ENCODE peak calls at places on chromosomes 1 and 21, in four cellular contexts. One of them, this sample, is unnamed.

GRCh38 chr21:42751866-42752265 is 98.4 kb downstream of the PDE9A start:
- DNase-seq in H9: no peak
- DNase-seq in neuronal stem cell: no peak
- DNase-seq in H1: no peak
- DNase-seq in this sample: no peak

GRCh38 chr1:115277276-115277675 is 60.8 kb downstream of the NGF start:
- DNase-seq in neuronal stem cell: no peak
- DNase-seq in H1: no peak
- DNase-seq in H9: no peak
- DNase-seq in this sample: peak; percentile 15

GRCh38 chr1:85343612-85344255 is 67.3 kb upstream of the BCL10 start:
- DNase-seq in H9: no peak
- DNase-seq in neuronal stem cell: no peak
- DNase-seq in H1: no peak
- DNase-seq in this sample: no peak

GRCh38 chr21:25292396-25292795 is 314.9 kb downstream of the MRPL39 start:
- DNase-seq in H9: no peak
- DNase-seq in H1: no peak
- DNase-seq in neuronal stem cell: no peak
- DNase-seq in this sample: no peak

GRCh38 chr1:91809267-91809666 is 76.7 kb downstream of the TGFBR3 start:
- DNase-seq in H1: no peak
- DNase-seq in neuronal stem cell: no peak
- DNase-seq in H9: no peak
- DNase-seq in this sample: peak; percentile 48

GRCh38 chr1:186518395-186518794 is 57.5 kb upstream of the PDC start:
- DNase-seq in H9: no peak
- DNase-seq in neuronal stem cell: no peak
- DNase-seq in H1: no peak
- DNase-seq in this sample: no peak

GRCh38 chr1:241311056-241311746 is 45.8 kb downstream of the RGS7 start:
- DNase-seq in neuronal stem cell: no peak
- DNase-seq in H9: no peak
- DNase-seq in H1: no peak
- DNase-seq in this sample: no peak

GRCh38 chr1:241323510-241323909 is 33.5 kb downstream of the RGS7 start:
- DNase-seq in H9: peak; percentile 63
- DNase-seq in H1: peak; percentile 82
- DNase-seq in neuronal stem cell: peak; percentile 64
- DNase-seq in this sample: peak; percentile 30

GRCh38 chr21:45461369-45461750 is 56.4 kb downstream of the COL18A1 start:
- DNase-seq in H1: no peak
- DNase-seq in neuronal stem cell: no peak
- DNase-seq in H9: no peak
- DNase-seq in this sample: peak; percentile 20

GRCh38 chr1:27505420-27505680 is 15.4 kb upstream of the WASF2 start:
- DNase-seq in neuronal stem cell: no peak
- DNase-seq in H1: no peak
- DNase-seq in H9: no peak
- DNase-seq in this sample: no peak

GRCh38 chr1:233278621-233279020 is 16.9 kb downstream of the PCNX2 start:
- DNase-seq in H9: no peak
- DNase-seq in neuronal stem cell: no peak
- DNase-seq in H1: no peak
- DNase-seq in this sample: no peak

GRCh38 chr1:201769966-201770365 is 59.0 kb upstream of the IPO9 start:
- DNase-seq in H1: no peak
- DNase-seq in H9: no peak
- DNase-seq in neuronal stem cell: no peak
- DNase-seq in this sample: peak; percentile 66

GRCh38 chr21:45592208-45592619 is 50.0 kb upstream of the SLC19A1 start:
- DNase-seq in H9: no peak
- DNase-seq in neuronal stem cell: no peak
- DNase-seq in H1: no peak
- DNase-seq in this sample: no peak

GRCh38 chr1:211148371-211148770 is 14.4 kb upstream of the KCNH1 start:
- DNase-seq in neuronal stem cell: no peak
- DNase-seq in H9: no peak
- DNase-seq in H1: no peak
- DNase-seq in this sample: no peak

GRCh38 chr1:244049142-244049968 is 1.7 kb upstream of the ZBTB18 start:
- DNase-seq in H1: no peak
- DNase-seq in H9: no peak
- DNase-seq in neuronal stem cell: no peak
- DNase-seq in this sample: peak; percentile 30

GRCh38 chr1:166840309-166841302 is 1.3 kb downstream of the POGK start:
- DNase-seq in H1: no peak
- DNase-seq in neuronal stem cell: no peak
- DNase-seq in H9: no peak
- DNase-seq in this sample: peak; percentile 68

GRCh38 chr1:115791816-115792215 is 23.3 kb upstream of the CASQ2 start:
- DNase-seq in neuronal stem cell: no peak
- DNase-seq in H9: no peak
- DNase-seq in H1: no peak
- DNase-seq in this sample: no peak

GRCh38 chr1:154351363-154352068 is 26.2 kb downstream of the ATP8B2 start:
- DNase-seq in neuronal stem cell: no peak
- DNase-seq in H9: no peak
- DNase-seq in H1: no peak
- DNase-seq in this sample: no peak

GRCh38 chr1:113244134-113244820 is 146.0 kb upstream of the MAGI3 start:
- DNase-seq in neuronal stem cell: no peak
- DNase-seq in H9: no peak
- DNase-seq in H1: no peak
- DNase-seq in this sample: no peak

GRCh38 chr1:24283326-24284155 is 35.6 kb upstream of the GRHL3 start:
- DNase-seq in H9: no peak
- DNase-seq in neuronal stem cell: no peak
- DNase-seq in H1: no peak
- DNase-seq in this sample: peak; percentile 94

GRCh38 chr1:175209493-175209921 is 16.9 kb upstream of the KIAA0040 start:
- DNase-seq in neuronal stem cell: no peak
- DNase-seq in H1: no peak
- DNase-seq in H9: no peak
- DNase-seq in this sample: no peak

GRCh38 chr1:175208773-175209492 is 16.4 kb upstream of the KIAA0040 start:
- DNase-seq in H9: no peak
- DNase-seq in H1: no peak
- DNase-seq in neuronal stem cell: no peak
- DNase-seq in this sample: no peak

GRCh38 chr1:175210744-175211143 is 18.2 kb upstream of the KIAA0040 start:
- DNase-seq in H1: no peak
- DNase-seq in neuronal stem cell: no peak
- DNase-seq in H9: no peak
- DNase-seq in this sample: no peak

GRCh38 chr1:175206687-175207086 is 14.1 kb upstream of the KIAA0040 start:
- DNase-seq in H1: no peak
- DNase-seq in H9: no peak
- DNase-seq in neuronal stem cell: no peak
- DNase-seq in this sample: no peak

GRCh38 chr1:175207971-175208370 is 15.4 kb upstream of the KIAA0040 start:
- DNase-seq in neuronal stem cell: no peak
- DNase-seq in H9: no peak
- DNase-seq in H1: no peak
- DNase-seq in this sample: no peak
- H2AFZ ChIP-seq in neuronal stem cell: no peak overlapping the region
- H2AFZ ChIP-seq in H9: no peak overlapping the region
- H2AFZ ChIP-seq in H1: peak overlapping the region; percentile 7
- H2AFZ ChIP-seq in this sample: no peak overlapping the region

GRCh38 chr1:234505774-234506114 is 26.8 kb upstream of the TARBP1 start:
- DNase-seq in neuronal stem cell: no peak
- DNase-seq in H1: no peak
- DNase-seq in H9: no peak
- DNase-seq in this sample: no peak

GRCh38 chr1:234507626-234508387 is 28.8 kb upstream of the TARBP1 start:
- DNase-seq in neuronal stem cell: no peak
- DNase-seq in H1: no peak
- DNase-seq in H9: no peak
- DNase-seq in this sample: no peak

GRCh38 chr1:234512376-234512965 is 33.5 kb upstream of the TARBP1 start:
- DNase-seq in H9: peak; percentile 57
- DNase-seq in neuronal stem cell: no peak
- DNase-seq in H1: no peak
- DNase-seq in this sample: no peak

GRCh38 chr1:234507089-234507488 is 28.1 kb upstream of the TARBP1 start:
- DNase-seq in H9: no peak
- DNase-seq in H1: no peak
- DNase-seq in neuronal stem cell: no peak
- DNase-seq in this sample: no peak

DNA sequence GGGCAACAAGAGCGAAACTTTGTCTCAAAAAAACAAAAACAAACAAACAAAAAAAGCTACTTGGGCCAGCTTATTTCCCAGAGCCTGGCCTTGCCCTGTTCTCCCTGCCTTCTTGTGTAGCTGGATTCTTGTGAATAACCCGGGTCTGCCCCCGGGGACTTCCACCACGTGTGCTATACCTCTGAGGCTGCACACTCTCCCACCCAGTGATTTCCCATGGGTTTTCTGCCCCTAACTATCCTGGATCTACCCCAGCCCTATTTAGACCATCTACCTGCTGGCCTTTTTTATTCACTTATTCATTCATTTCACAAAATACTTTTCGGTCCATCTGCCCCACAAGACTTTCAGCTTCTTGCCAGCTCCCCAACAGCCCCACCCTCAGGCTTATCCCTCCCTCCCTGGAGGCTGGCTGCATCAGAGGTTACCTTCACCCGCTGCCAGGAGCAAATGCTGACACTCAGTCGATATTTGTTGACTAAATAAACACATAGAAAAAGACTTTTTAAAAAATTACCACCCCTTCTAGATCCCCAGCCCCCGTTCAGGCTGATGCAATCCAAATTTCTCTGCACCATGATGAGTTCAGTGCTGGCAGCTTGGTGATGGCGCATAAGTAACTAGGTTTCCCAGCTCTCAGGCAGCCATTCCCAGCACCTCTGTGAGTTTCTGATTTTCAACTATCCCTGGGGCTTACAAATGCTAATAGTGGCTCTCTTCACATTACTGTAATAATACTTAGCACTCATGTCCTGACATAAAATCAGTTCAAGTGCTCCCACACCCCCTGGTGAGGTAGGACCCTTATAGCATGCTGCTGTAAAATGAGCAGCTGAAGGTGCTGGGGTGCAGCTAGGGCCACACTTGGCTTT is 30.7 kb upstream of the TARBP1 start:
- DNase-seq in H1: no peak
- DNase-seq in neuronal stem cell: no peak
- DNase-seq in H9: no peak
- DNase-seq in this sample: no peak
- H2AK5ac ChIP-seq in H1: no peak overlapping the region
- H2AK5ac ChIP-seq in neuronal stem cell: no peak overlapping the region
- H2AK5ac ChIP-seq in H9: no peak overlapping the region
- H2AK5ac ChIP-seq in this sample: no peak overlapping the region

DNA sequence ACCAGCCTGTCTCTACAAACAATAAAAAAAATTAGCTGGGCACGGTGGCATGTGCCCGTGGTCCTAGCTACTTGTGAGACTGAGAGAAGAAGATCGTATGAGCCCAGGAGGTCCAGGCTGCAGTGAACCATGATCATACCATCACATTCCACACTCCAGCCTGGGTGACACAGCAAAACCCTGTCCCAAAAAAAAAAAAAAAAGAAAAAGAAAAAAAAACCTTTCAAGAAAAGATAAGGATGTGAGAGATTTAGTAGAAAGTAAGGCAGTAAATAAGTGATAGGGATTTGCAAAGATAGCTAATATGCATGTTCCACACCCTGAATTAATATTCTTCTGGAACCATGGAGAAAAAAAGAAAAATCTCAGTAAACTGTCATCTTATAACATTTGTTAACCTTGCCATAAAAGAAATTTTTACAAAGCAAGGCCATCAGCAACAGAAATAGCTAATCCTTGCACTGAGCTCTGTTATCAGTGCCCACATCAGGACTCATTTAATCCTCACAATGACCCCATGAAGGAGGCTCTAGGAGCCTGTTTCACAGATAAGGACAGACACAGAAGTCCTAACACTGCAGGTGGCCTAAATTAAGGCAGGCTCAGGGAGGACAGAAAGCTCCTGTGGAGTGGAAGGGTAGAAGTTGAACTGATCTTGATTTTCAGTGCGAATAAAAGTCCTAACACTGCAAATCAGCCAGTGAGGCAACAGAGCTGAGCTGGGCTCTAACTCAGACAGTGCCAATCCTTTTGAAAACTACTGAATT is 7.6 kb downstream of the GNB1 start:
- DNase-seq in H1: no peak
- DNase-seq in neuronal stem cell: no peak
- DNase-seq in H9: no peak
- DNase-seq in this sample: no peak
- H3K9ac ChIP-seq in H1: no peak overlapping the region
- H3K9ac ChIP-seq in neuronal stem cell: no peak overlapping the region
- H3K9ac ChIP-seq in H9: no peak overlapping the region
- H3K9ac ChIP-seq in this sample: peak overlapping the region; percentile 71

GRCh38 chr1:58904299-58905125 is 120.7 kb upstream of the JUN start:
- DNase-seq in H9: no peak
- DNase-seq in H1: no peak
- DNase-seq in neuronal stem cell: no peak
- DNase-seq in this sample: no peak
- H2AFZ ChIP-seq in H9: no peak overlapping the region
- H2AFZ ChIP-seq in H1: peak overlapping the region; percentile 90
- H2AFZ ChIP-seq in neuronal stem cell: peak overlapping the region; percentile 79
- H2AFZ ChIP-seq in this sample: no peak overlapping the region

DNA sequence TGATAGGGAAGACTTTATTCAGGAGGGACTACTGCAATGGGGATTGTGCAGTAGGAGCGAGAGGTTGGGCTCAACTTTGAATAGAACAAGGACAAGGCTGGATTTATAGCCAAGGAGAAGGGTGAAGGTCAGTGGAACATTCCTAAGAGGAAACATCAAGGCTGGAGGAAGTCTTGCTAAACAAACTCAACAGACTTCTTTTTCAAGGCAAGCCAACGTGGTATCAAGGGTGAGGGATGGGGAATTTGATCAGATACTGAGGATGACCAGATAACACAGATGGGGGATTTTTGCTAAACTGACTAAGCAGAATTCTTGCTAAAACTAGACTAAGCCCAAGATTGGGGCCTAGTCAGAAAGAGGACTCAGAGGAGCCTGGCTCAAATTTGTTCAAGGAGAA is 107.3 kb downstream of the DUSP10 start:
- DNase-seq in neuronal stem cell: no peak
- DNase-seq in H1: no peak
- DNase-seq in H9: no peak
- DNase-seq in this sample: peak; percentile 65
- H2AK5ac ChIP-seq in neuronal stem cell: no peak overlapping the region
- H2AK5ac ChIP-seq in H1: no peak overlapping the region
- H2AK5ac ChIP-seq in H9: no peak overlapping the region
- H2AK5ac ChIP-seq in this sample: no peak overlapping the region